ENCODE peak calls at places on chromosomes 16 and 17, in seven cellular contexts. V, Q, Y, I, B, U and A are unnamed samples.
A peak's percentile ranks its signal among the peaks of the same experiment; 100 is the strongest.

GRCh38 chr16:51820176-51820575 is 669.1 kb upstream of the SALL1 start:
- DNase-seq in V (no peak), Q (no peak), Y (no peak), I (no peak), B (no peak), U (no peak), A (no peak)

GRCh38 chr16:12439443-12440232 is 364.0 kb downstream of the CPPED1 start:
- DNase-seq in V (no peak), Q (no peak), Y (no peak), I (no peak), B (no peak), U (no peak), A (no peak)

GRCh38 chr16:15450624-15451023 is 16.2 kb downstream of the BMERB1 start:
- DNase-seq in V (no peak), Q (no peak), Y (no peak), I (no peak), B (no peak), U (no peak), A (no peak)

GRCh38 chr16:86732621-86733297 is 154.4 kb downstream of the FOXL1 start:
- DNase-seq in V (no peak), Q (no peak), Y (no peak), I (peak; percentile 53), B (no peak), U (no peak), A (peak; percentile 39)

GRCh38 chr16:47037396-47037745 is 63.9 kb upstream of the DNAJA2 start:
- DNase-seq in V (no peak), Q (peak; percentile 45), Y (no peak), I (no peak), B (peak; percentile 8), U (peak; percentile 62), A (no peak)

GRCh38 chr17:39011907-39012468 is 44.8 kb upstream of the FBXO47 start:
- DNase-seq in V (peak; percentile 25), Q (no peak), Y (no peak), I (no peak), B (no peak), U (peak; percentile 46), A (no peak)

GRCh38 chr17:63516910-63517824 is 6.0 kb upstream of the KCNH6 start:
- DNase-seq in V (no peak), Q (no peak), Y (no peak), I (peak; percentile 86), B (no peak), U (peak; percentile 55), A (no peak)

GRCh38 chr17:48261297-48261880 is 153.8 kb downstream of the SNX11 start:
- DNase-seq in V (no peak), Q (no peak), Y (no peak), I (peak; percentile 11), B (no peak), U (peak; percentile 74), A (no peak)

GRCh38 chr17:2247005-2247404 is 56.6 kb downstream of the SMG6 start:
- DNase-seq in V (no peak), Q (no peak), Y (no peak), I (no peak), B (no peak), U (no peak), A (no peak)

GRCh38 chr16:65196696-65197095 is 74.8 kb upstream of the CDH11 start:
- DNase-seq in V (no peak), Q (no peak), Y (no peak), I (no peak), B (no peak), U (no peak), A (no peak)

GRCh38 chr17:63685021-63685420 is 14.9 kb downstream of the LIMD2 start:
- DNase-seq in V (no peak), Q (no peak), Y (no peak), I (no peak), B (no peak), U (no peak), A (no peak)

GRCh38 chr17:73549841-73550430 is 94.3 kb downstream of the SDK2 start:
- DNase-seq in V (no peak), Q (no peak), Y (no peak), I (no peak), B (no peak), U (no peak), A (no peak)

GRCh38 chr16:31421587-31421986 is 6.6 kb downstream of the COX6A2 start:
- DNase-seq in V (no peak), Q (no peak), Y (peak; percentile 81), I (no peak), B (no peak), U (no peak), A (no peak)

GRCh38 chr17:39462644-39463375 is 1.5 kb downstream of the CDK12 start:
- DNase-seq in V (peak; percentile 19), Q (no peak), Y (no peak), I (peak; percentile 7), B (no peak), U (no peak), A (no peak)

GRCh38 chr16:52546291-52546941 is 527 bp downstream of the TOX3 start:
- DNase-seq in V (no peak), Q (no peak), Y (no peak), I (no peak), B (no peak), U (no peak), A (no peak)

GRCh38 chr16:56513972-56514371 is 5.9 kb downstream of the BBS2 start:
- DNase-seq in V (peak; percentile 65), Q (peak; percentile 49), Y (peak; percentile 63), I (peak; percentile 74), B (peak; percentile 30), U (peak; percentile 51), A (peak; percentile 32)

GRCh38 chr17:30031214-30031869 is 85.3 kb upstream of the NSRP1 start:
- DNase-seq in V (no peak), Q (no peak), Y (no peak), I (no peak), B (no peak), U (no peak), A (no peak)

GRCh38 chr16:68994324-68994723 is 111.1 kb upstream of the HAS3 start:
- DNase-seq in V (no peak), Q (no peak), Y (no peak), I (no peak), B (no peak), U (no peak), A (no peak)

GRCh38 chr16:20903116-20903888 is 2.7 kb downstream of the LYRM1 start:
- DNase-seq in V (no peak), Q (no peak), Y (no peak), I (no peak), B (no peak), U (no peak), A (no peak)

GRCh38 chr16:27005386-27005785 is 61.3 kb upstream of the C16orf82 start:
- DNase-seq in V (no peak), Q (no peak), Y (no peak), I (no peak), B (no peak), U (no peak), A (no peak)

GRCh38 chr16:51441331-51441730 is 290.3 kb upstream of the SALL1 start:
- DNase-seq in V (no peak), Q (no peak), Y (no peak), I (no peak), B (no peak), U (no peak), A (no peak)

GRCh38 chr17:68450391-68450790 is 6.9 kb downstream of the WIPI1 start:
- DNase-seq in V (no peak), Q (no peak), Y (no peak), I (no peak), B (no peak), U (no peak), A (no peak)

GRCh38 chr16:4686497-4687210 is 6.7 kb upstream of the NUDT16L1 start:
- DNase-seq in V (no peak), Q (no peak), Y (no peak), I (no peak), B (no peak), U (no peak), A (no peak)

GRCh38 chr17:19398301-19399181 is 11.6 kb upstream of the MFAP4 start:
- DNase-seq in V (peak; percentile 22), Q (peak; percentile 74), Y (no peak), I (no peak), B (no peak), U (no peak), A (no peak)

GRCh38 chr16:86050591-86051375 is 151.8 kb downstream of the IRF8 start:
- DNase-seq in V (no peak), Q (no peak), Y (peak; percentile 17), I (no peak), B (no peak), U (no peak), A (no peak)

GRCh38 chr17:82047914-82048570 is 3.6 kb downstream of the RFNG start:
- DNase-seq in V (no peak), Q (no peak), Y (no peak), I (no peak), B (no peak), U (no peak), A (no peak)
- H3K27ac ChIP-seq in V (no peak overlapping the region), Q (no peak overlapping the region), Y (no peak overlapping the region), I (no peak overlapping the region), B (no peak overlapping the region), U (no peak overlapping the region), A (no peak overlapping the region)

DNA sequence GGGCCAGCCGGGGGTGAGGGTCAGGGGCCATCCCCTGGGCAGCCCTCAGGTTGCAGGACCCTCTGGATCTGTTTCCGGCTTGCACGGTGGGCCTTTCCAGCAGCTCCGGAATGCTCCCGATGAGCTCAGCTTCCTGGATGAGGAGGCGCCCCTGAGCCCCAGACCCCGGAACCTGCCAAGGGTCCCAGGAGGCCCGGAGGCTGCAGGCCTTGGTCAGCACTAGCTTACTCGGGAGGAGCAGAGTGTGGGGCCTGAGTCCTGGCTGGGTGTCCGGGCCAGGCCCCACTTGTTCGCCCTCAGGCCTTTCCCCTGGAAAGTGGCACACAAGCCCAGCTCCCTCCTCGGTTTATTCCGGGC is 7.6 kb upstream of the C1QTNF8 start:
- DNase-seq in V (no peak), Q (no peak), Y (no peak), I (no peak), B (no peak), U (no peak), A (no peak)
- H3K27ac ChIP-seq in V (no peak overlapping the region), Q (no peak overlapping the region), Y (no peak overlapping the region), I (no peak overlapping the region), B (no peak overlapping the region), U (no peak overlapping the region), A (no peak overlapping the region)

GRCh38 chr16:88680554-88681083 is 5.7 kb downstream of the SNAI3 start:
- DNase-seq in V (no peak), Q (no peak), Y (no peak), I (no peak), B (no peak), U (no peak), A (no peak)

GRCh38 chr16:88678224-88678979 is 7.9 kb downstream of the SNAI3 start:
- DNase-seq in V (no peak), Q (no peak), Y (no peak), I (no peak), B (no peak), U (no peak), A (no peak)

GRCh38 chr16:88681084-88681680 is 5.1 kb downstream of the SNAI3 start:
- DNase-seq in V (peak; percentile 69), Q (no peak), Y (peak; percentile 71), I (no peak), B (peak; percentile 45), U (peak; percentile 59), A (no peak)

GRCh38 chr16:88684569-88685155 is 1.6 kb downstream of the SNAI3 start:
- DNase-seq in V (no peak), Q (no peak), Y (no peak), I (no peak), B (no peak), U (no peak), A (no peak)

GRCh38 chr16:88681709-88682451 is 4.4 kb downstream of the SNAI3 start:
- DNase-seq in V (peak; percentile 36), Q (no peak), Y (peak; percentile 73), I (peak; percentile 15), B (peak; percentile 57), U (no peak), A (peak; percentile 5)
- H3K27ac ChIP-seq in V (peak overlapping the region; percentile 24), Q (no peak overlapping the region), Y (no peak overlapping the region), I (no peak overlapping the region), B (peak overlapping the region; percentile 57), U (no peak overlapping the region), A (peak overlapping the region; percentile 44)

GRCh38 chr16:23505942-23506605 is 4.2 kb downstream of the GGA2 start:
- DNase-seq in V (peak; percentile 31), Q (no peak), Y (no peak), I (no peak), B (no peak), U (no peak), A (no peak)
- H3K27ac ChIP-seq in V (peak overlapping the region; percentile 93), Q (no peak overlapping the region), Y (no peak overlapping the region), I (no peak overlapping the region), B (no peak overlapping the region), U (no peak overlapping the region), A (no peak overlapping the region)